ENCODE peak calls at places on chromosomes 5 and 9, in four cellular contexts. F, Z, Y and J are unnamed samples.

GRCh38 chr9:14654932-14655331 is 38.3 kb downstream of the ZDHHC21 start:
- DNase-seq in F (no peak), Z (no peak), Y (no peak), J (no peak)

GRCh38 chr5:147912015-147912414 is 5.7 kb upstream of the C5orf46 start:
- DNase-seq in F (no peak), Z (no peak), Y (no peak), J (no peak)

GRCh38 chr5:115374057-115374775 is 77.8 kb upstream of the CCDC112 start:
- DNase-seq in F (no peak), Z (no peak), Y (no peak), J (no peak)

GRCh38 chr5:13664377-13664776 is 280.1 kb downstream of the DNAH5 start:
- DNase-seq in F (no peak), Z (no peak), Y (no peak), J (peak)

GRCh38 chr5:53418844-53419243 is 61.6 kb upstream of the FST start:
- DNase-seq in F (no peak), Z (no peak), Y (no peak), J (peak)

GRCh38 chr5:71891856-71892255 is 172.8 kb downstream of the CARTPT start:
- DNase-seq in F (no peak), Z (no peak), Y (peak), J (no peak)

GRCh38 chr5:121366515-121366914 is 485.2 kb upstream of the FTMT start:
- DNase-seq in F (no peak), Z (no peak), Y (no peak), J (peak)

GRCh38 chr9:21558627-21559401 is 76.7 kb upstream of the IFNE start:
- DNase-seq in F (no peak), Z (no peak), Y (no peak), J (no peak)

GRCh38 chr9:76534031-76534430 is 75.0 kb downstream of the GCNT1 start:
- DNase-seq in F (no peak), Z (no peak), Y (no peak), J (no peak)

GRCh38 chr9:109499631-109500120 is 1.6 kb upstream of the PTPN3 start:
- DNase-seq in F (peak), Z (peak), Y (no peak), J (no peak)

GRCh38 chr5:135821802-135822201 is 12.7 kb upstream of the SLC25A48 start:
- DNase-seq in F (peak), Z (no peak), Y (no peak), J (no peak)

GRCh38 chr5:135216813-135217154 is 182.2 kb downstream of the MACROH2A1 start:
- DNase-seq in F (no peak), Z (no peak), Y (no peak), J (no peak)

GRCh38 chr5:168404366-168404765 is 81.9 kb upstream of the RARS1 start:
- DNase-seq in F (no peak), Z (no peak), Y (no peak), J (peak)
- TF ChIP-seq CTCF in F (no peak), Z (no peak), Y (no peak), J (no peak)

DNA sequence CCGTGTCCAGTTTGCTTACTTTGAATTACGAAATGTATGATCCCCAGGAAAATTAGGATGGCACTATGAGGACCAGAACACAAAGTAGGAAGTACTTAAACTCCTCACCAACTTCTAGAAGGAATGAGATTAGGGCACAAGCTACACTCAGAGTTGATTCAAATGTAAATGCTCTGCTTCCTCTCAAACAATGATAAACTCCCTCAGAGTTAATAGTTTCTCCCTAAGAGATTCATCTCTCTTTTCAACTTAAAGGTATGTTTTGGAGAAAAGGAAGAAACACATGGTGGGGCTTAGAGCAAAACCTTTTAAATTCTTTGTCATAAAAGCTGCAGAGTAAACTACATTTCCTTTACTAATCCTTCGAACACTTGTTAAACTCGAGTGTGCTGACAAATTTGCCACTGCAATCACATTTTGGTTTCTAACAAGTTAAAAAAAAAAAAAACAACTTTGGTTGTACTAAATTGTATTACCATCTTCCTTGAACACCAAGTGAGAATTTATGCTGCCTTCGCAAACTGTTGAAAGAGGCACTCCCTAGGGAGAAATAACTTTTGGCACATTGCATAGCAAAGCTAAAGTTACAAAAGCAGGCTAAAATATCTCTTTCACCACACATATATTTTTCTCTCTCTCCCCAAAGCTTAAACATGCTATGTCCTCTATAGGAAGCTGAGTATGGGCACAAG is 66.6 kb downstream of the DENND1A start:
- DNase-seq in F (no peak), Z (no peak), Y (peak), J (no peak)
- H3K4me3 ChIP-seq in F (no peak), Z (no peak), Y (no peak), J (no peak)

GRCh38 chr9:87540444-87541105 is 42.9 kb downstream of the DAPK1 start:
- DNase-seq in F (no peak), Z (no peak), Y (no peak), J (no peak)

GRCh38 chr9:87541663-87542062 is 44.0 kb downstream of the DAPK1 start:
- DNase-seq in F (no peak), Z (no peak), Y (no peak), J (no peak)

GRCh38 chr9:87542180-87542579 is 44.5 kb downstream of the DAPK1 start:
- DNase-seq in F (no peak), Z (no peak), Y (no peak), J (no peak)

GRCh38 chr9:87545858-87546257 is 48.2 kb downstream of the DAPK1 start:
- DNase-seq in F (no peak), Z (no peak), Y (no peak), J (no peak)

DNA sequence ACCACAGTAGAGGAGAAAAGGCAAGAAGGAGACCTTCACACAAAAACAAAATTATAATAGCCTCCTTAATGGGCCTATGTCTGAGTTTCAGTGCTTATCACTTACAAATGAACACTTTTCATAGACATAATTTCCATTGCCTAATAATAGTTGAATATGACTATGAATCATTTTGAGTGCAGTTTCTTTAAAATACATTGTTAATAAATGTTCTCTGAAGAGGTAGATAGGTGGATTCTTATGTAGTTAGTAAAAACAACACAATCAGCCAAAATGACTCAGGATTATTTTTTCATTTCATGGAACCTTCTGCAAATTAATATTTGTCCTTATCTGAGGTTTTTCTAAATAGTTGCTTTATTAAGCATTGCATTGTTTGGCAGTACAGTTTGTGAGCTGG is 45.6 kb downstream of the DAPK1 start:
- DNase-seq in F (no peak), Z (no peak), Y (no peak), J (no peak)
- TF ChIP-seq CTCF in F (no peak), Z (no peak), Y (no peak), J (no peak)

GRCh38 chr5:83724001-83724400 is 3.3 kb upstream of the HAPLN1 start:
- DNase-seq in F (no peak), Z (no peak), Y (no peak), J (no peak)

GRCh38 chr5:83718195-83718825 is 2.3 kb downstream of the HAPLN1 start:
- DNase-seq in F (no peak), Z (no peak), Y (no peak), J (peak)

GRCh38 chr5:83721878-83722779 is 1.5 kb upstream of the HAPLN1 start:
- DNase-seq in F (peak), Z (no peak), Y (no peak), J (no peak)

GRCh38 chr5:83718936-83719495 is 1.6 kb downstream of the HAPLN1 start:
- DNase-seq in F (no peak), Z (no peak), Y (no peak), J (no peak)

GRCh38 chr5:83720805-83721431 is at the start of gene HAPLN1:
- DNase-seq in F (no peak), Z (no peak), Y (no peak), J (no peak)
- H3K4me3 ChIP-seq in F (peak), Z (peak), Y (no peak), J (peak)

GRCh38 chr5:168106008-168106761 is 185.3 kb upstream of the WWC1 start:
- DNase-seq in F (no peak), Z (no peak), Y (no peak), J (peak)

GRCh38 chr5:168111433-168111832 is 180.0 kb upstream of the WWC1 start:
- DNase-seq in F (no peak), Z (no peak), Y (no peak), J (no peak)

GRCh38 chr5:168110384-168110783 is 181.1 kb upstream of the WWC1 start:
- DNase-seq in F (no peak), Z (no peak), Y (no peak), J (no peak)

GRCh38 chr5:168104811-168105481 is 186.5 kb upstream of the WWC1 start:
- DNase-seq in F (no peak), Z (no peak), Y (no peak), J (no peak)

GRCh38 chr5:168109441-168109840 is 182.0 kb upstream of the WWC1 start:
- DNase-seq in F (no peak), Z (no peak), Y (no peak), J (no peak)
- TF ChIP-seq CTCF in F (no peak), Z (no peak), Y (no peak), J (no peak)

DNA sequence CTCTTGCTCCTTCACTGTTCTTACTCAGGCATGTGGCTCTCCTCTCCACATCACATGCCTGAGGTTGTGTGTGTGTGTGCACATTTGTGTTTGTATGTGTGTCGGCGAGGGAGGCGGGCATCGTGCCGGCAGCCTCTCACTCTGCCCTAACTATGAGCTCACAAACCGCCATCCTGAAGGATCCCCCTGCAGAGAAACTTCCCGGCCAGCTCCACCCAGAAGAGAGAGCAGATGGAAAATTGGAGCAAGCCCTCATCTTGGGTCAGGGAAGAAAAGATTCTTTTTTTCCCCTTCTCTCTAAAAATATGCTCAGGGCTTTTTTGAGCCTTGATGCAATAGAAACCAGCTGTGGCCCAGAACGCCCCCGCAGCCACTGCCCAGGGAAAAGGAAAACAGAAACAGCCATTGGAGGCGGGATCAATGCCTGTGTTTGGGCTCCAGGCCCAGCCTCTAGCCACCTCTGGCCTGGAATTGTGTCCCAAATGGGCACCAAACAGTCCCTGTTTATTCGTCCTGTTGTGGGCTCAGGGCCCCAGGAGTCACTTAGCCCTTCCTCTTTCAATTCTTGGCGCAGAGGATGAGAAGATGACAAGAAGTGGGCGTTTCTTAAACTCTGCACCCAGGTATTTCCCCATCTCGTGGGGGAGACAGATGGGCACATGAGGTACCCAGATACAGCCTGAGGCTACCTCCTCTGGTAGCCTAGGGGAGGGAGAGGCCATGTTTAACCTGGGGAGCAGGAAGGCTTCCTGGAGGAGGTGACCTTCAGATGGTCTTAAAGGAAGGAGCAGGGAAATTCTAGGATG is 151.5 kb downstream of the RGS3 start:
- DNase-seq in F (no peak), Z (no peak), Y (no peak), J (no peak)
- H3K4me3 ChIP-seq in F (peak), Z (peak), Y (no peak), J (no peak)

GRCh38 chr5:95102687-95103086 is 182.2 kb downstream of the MCTP1 start:
- DNase-seq in F (no peak), Z (no peak), Y (no peak), J (peak)
- TF ChIP-seq CTCF in F (no peak), Z (no peak), Y (no peak), J (no peak)

DNA sequence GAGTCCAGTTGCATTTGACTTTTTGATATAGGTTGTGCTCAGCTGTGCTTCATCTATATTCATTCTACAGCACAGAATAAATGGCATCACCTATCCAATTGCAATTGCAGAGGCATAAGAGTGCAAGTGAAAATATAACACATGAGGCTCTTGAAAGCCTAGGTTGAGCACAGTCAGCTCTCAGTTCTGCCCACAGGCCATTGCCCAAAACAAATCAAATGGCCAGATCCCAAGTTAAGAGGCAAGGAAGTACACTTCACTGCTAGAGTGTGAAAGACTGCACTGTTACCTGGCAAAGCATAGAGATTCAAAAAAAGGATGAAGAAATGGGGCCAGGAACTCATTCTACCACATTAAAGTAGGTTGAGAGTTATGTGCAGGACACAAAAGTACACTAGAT is 305.5 kb upstream of the SEMA6A start:
- DNase-seq in F (no peak), Z (no peak), Y (no peak), J (no peak)
- H3K4me3 ChIP-seq in F (no peak), Z (no peak), Y (no peak), J (no peak)

GRCh38 chr9:98640394-98640793 is 68.3 kb downstream of the GABBR2 start:
- DNase-seq in F (no peak), Z (no peak), Y (no peak), J (no peak)

GRCh38 chr9:98641675-98642074 is 67.1 kb downstream of the GABBR2 start:
- DNase-seq in F (no peak), Z (no peak), Y (no peak), J (no peak)

GRCh38 chr9:98639133-98639532 is 69.6 kb downstream of the GABBR2 start:
- DNase-seq in F (no peak), Z (no peak), Y (no peak), J (no peak)

GRCh38 chr9:98644011-98644410 is 64.7 kb downstream of the GABBR2 start:
- DNase-seq in F (no peak), Z (no peak), Y (no peak), J (no peak)

DNA sequence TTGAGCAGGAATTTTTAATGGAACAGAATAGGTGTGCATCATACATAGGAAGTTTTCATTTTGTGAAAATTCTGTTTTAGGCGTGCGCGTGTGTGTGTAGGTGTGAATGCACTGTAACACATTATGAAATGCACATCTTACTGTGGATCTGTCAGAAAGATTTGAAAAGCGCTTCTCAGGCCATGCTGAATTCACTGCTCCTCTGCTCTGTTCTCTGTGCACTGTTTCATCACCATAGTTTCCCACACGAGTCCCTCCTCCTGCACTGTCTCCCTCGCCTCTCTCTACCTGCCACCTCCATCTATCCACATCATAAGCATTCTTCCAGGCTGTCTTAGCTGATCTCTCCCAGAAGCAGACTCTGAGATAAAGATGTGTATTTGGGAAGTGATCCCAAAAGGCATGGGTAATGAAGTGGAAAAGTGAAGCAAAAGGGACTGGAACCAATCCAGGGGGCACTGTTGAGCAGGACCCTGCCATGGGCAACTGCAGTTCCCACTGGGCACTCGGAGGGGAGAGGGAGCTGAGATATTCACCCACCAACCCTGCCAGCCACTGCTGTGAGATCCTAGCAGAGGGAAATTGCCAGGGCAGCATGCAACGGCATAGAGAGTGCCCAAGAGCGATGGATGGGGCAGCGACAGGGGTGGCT is 65.9 kb downstream of the GABBR2 start:
- DNase-seq in F (no peak), Z (no peak), Y (no peak), J (no peak)
- TF ChIP-seq CTCF in F (no peak), Z (no peak), Y (no peak), J (no peak)